ENCODE peak calls at places on chromosomes 1 and 21, in five cellular contexts. R, K, A, Q and B are unnamed samples.

GRCh38 chr1:65459397-65459768 is 38.9 kb downstream of the LEPR start:
- DNase-seq in R (no peak), Q (no peak), A (no peak), K (peak; percentile 50), B (peak; percentile 67)

GRCh38 chr1:156912861-156913808 is 7.3 kb upstream of the LRRC71 start:
- DNase-seq in Q (no peak), A (no peak), R (no peak), K (no peak), B (no peak)

GRCh38 chr1:86708923-86709322 is 4.5 kb downstream of the SH3GLB1 start:
- DNase-seq in A (no peak), K (no peak), R (no peak), Q (no peak), B (peak; percentile 25)

GRCh38 chr21:36186506-36187399 is 30.1 kb downstream of the DOP1B start:
- DNase-seq in Q (peak; percentile 58), K (no peak), A (no peak), R (no peak), B (no peak)

GRCh38 chr1:235429143-235429542 is 61.9 kb downstream of the TBCE start:
- DNase-seq in A (no peak), Q (no peak), K (no peak), R (no peak), B (no peak)

GRCh38 chr1:171355727-171356126 is 41.7 kb downstream of the FMO4 start:
- DNase-seq in A (peak; percentile 56), R (no peak), Q (no peak), K (no peak), B (peak; percentile 17)

GRCh38 chr21:39319814-39320332 is 6.4 kb upstream of the BRWD1 start:
- DNase-seq in Q (no peak), R (no peak), K (no peak), A (no peak), B (peak; percentile 30)

GRCh38 chr1:185291647-185292046 is 25.4 kb downstream of the IVNS1ABP start:
- DNase-seq in Q (no peak), K (no peak), A (no peak), R (no peak), B (no peak)

GRCh38 chr1:41351262-41352151 is 9.7 kb upstream of the FOXO6 start:
- DNase-seq in A (no peak), R (no peak), Q (no peak), K (no peak), B (no peak)

GRCh38 chr1:8965121-8965820 is 19.6 kb downstream of the CA6 start:
- DNase-seq in A (no peak), K (no peak), R (no peak), Q (no peak), B (peak; percentile 24)

GRCh38 chr1:225747566-225747965 is 30.1 kb upstream of the SRP9 start:
- DNase-seq in R (no peak), Q (no peak), A (no peak), K (no peak), B (no peak)

GRCh38 chr1:230240446-230241076 is 173.5 kb downstream of the GALNT2 start:
- DNase-seq in R (no peak), Q (no peak), K (peak; percentile 8), A (no peak), B (no peak)

GRCh38 chr1:94202241-94202640 is 35.1 kb downstream of the ARHGAP29 start:
- DNase-seq in K (no peak), R (no peak), A (no peak), Q (no peak), B (no peak)

GRCh38 chr1:61486783-61487505 is 238.0 kb downstream of the TM2D1 start:
- DNase-seq in A (no peak), R (no peak), K (no peak), Q (no peak), B (no peak)

GRCh38 chr1:10374442-10374860 is 24.4 kb upstream of the PGD start:
- DNase-seq in R (peak; percentile 50), Q (no peak), K (no peak), A (no peak), B (peak; percentile 18)

GRCh38 chr21:27761623-27762022 is 794.7 kb upstream of the ADAMTS5 start:
- DNase-seq in K (no peak), A (no peak), R (no peak), Q (no peak), B (no peak)

GRCh38 chr21:28072601-28073000 is 920.1 kb downstream of the LTN1 start:
- DNase-seq in R (no peak), Q (no peak), A (no peak), K (no peak), B (no peak)

GRCh38 chr21:25375675-25376074 is 231.6 kb downstream of the MRPL39 start:
- DNase-seq in A (no peak), Q (no peak), K (peak; percentile 10), R (no peak), B (peak; percentile 73)

GRCh38 chr1:33472349-33472980 is at the start of gene ZSCAN20:
- DNase-seq in R (peak; percentile 94), Q (peak; percentile 98), A (peak; percentile 92), K (peak; percentile 99), B (peak; percentile 99)

GRCh38 chr21:45824546-45825208 is 156.9 kb upstream of the COL6A1 start:
- DNase-seq in Q (no peak), K (no peak), R (no peak), A (no peak), B (no peak)

GRCh38 chr1:94279048-94279447 is 41.7 kb upstream of the ARHGAP29 start:
- DNase-seq in Q (no peak), R (no peak), K (no peak), A (no peak), B (no peak)

GRCh38 chr1:44072204-44072603 is 40.9 kb upstream of the SLC6A9 start:
- DNase-seq in R (no peak), K (no peak), A (peak; percentile 85), Q (no peak), B (peak; percentile 92)

GRCh38 chr1:10617931-10618885 is 143.5 kb downstream of the PEX14 start:
- DNase-seq in Q (no peak), K (no peak), A (no peak), R (no peak), B (no peak)

DNA sequence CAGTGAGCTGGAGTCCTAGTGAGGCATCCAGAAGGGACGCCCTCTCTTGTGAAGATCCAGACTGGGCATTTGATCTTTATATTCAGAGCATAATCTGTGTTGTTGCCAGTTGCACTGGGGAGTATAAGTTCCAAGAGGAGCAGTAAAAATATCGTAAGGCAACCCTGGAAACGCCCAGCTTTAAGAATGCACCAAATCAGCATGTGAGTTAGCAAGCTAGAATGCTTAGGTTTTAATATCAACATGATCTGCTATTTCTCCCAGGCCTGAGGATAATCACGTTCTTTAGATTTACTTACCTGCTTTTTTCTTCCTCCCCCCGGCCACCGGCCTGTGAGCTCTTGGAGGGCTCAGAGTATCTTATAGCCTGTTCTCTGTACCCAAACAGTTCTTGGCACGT is 48.3 kb upstream of the HOOK1 start:
- DNase-seq in A (no peak), K (no peak), R (no peak), Q (no peak), B (no peak)
- H3K4me3 ChIP-seq in A (no peak overlapping the region), K (no peak overlapping the region), R (no peak overlapping the region), Q (no peak overlapping the region), B (no peak overlapping the region)

GRCh38 chr1:49251385-49251784 is 474.7 kb upstream of the BEND5 start:
- DNase-seq in A (no peak), R (no peak), K (no peak), Q (no peak), B (no peak)
- TF ChIP-seq CTCF in A (no peak), R (no peak), K (no peak), Q (no peak), B (no peak)

GRCh38 chr1:228150021-228150457 is 309 bp downstream of the GJC2 start:
- DNase-seq in R (no peak), K (no peak), Q (no peak), A (no peak), B (no peak)
- H3K4me3 ChIP-seq in R (no peak overlapping the region), K (no peak overlapping the region), Q (peak overlapping the region; percentile 59), A (no peak overlapping the region), B (no peak overlapping the region)

DNA sequence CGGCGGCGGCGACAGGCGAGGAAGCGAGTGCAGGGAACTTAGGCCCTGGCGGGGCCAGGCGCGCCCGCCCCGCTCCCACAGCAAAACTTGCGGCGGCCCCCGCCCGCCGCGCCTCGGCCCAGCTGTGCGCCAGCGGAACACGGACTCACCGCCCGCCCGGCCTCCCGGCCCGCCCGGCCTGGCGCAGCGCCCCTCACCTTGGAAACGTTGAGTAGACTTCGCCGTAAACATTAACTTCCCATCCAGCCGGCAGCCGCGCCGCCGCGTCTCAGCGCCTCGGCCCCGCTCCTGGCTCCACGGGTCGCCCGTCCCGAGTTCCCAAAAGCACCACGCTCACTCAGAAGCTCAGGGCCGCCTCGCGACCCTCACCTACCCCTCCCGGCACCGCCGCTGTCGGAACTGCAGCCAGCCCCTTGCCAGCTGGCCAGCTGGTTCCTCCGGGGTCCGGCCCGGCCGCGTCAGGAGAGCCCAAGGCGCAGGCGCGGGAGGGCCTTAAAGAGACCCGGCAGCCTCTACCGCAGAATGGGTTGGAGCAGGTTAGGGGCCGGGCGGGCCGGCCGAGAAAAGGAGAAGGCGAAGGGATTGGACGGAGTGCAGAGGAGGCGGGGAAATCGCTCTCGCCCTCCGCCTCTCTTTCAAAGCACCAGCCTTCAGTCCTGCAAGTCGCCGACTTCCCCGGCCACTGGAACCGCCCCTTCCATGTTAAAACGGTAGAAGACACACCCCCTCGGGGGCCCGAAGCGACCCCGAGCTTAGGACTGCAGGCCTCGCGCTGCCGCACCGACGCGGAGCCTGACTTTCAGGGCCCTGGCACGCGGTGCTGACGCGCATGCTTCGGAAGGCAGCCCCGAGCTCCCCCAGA is at the start of gene EVI5:
- DNase-seq in R (peak; percentile 85), K (peak; percentile 99), Q (peak; percentile 95), A (peak; percentile 88), B (peak; percentile 99)
- TF ChIP-seq CTCF in R (peak; percentile 10), K (no peak), Q (no peak), A (no peak), B (peak; percentile 33)

GRCh38 chr1:45908613-45909140 is 105.3 kb downstream of the MAST2 start:
- DNase-seq in A (no peak), Q (no peak), K (no peak), R (no peak), B (no peak)

GRCh38 chr1:45911634-45912033 is 108.2 kb downstream of the MAST2 start:
- DNase-seq in K (no peak), R (no peak), Q (no peak), A (no peak), B (no peak)

GRCh38 chr1:45914836-45915235 is 111.4 kb downstream of the MAST2 start:
- DNase-seq in Q (no peak), R (no peak), A (no peak), K (no peak), B (no peak)

GRCh38 chr1:45913183-45913924 is 109.9 kb downstream of the MAST2 start:
- DNase-seq in R (no peak), A (peak; percentile 56), K (no peak), Q (peak; percentile 50), B (peak; percentile 96)

DNA sequence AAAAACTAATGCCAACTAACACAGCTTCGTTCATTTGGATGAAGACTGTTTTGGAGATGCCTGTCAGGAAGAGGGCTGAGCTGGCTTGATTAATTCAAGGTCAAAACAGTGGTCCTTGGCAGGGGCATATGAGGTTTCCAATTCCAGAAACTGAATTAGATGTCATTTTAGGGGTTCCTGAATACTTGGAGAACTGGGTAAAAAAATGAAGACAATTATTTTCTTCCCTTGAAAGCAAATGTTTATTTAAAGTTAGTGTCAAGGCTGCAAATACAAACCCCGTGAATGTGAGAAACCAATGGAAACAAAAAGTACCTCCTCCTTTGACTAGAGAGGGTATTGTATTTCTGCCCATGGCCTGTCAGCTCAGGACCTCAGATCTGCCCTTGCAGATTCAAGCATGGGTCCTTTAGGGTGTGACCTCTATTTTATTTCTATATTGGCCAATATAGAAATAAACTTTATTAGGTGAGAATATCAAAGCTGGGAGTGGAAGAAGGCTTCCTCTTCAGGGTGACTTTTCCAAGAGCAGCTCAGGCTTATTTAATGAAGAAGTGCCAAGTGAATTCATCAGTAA is 110.6 kb downstream of the MAST2 start:
- DNase-seq in R (no peak), A (no peak), K (no peak), Q (no peak), B (peak; percentile 11)
- H3K4me3 ChIP-seq in R (no peak overlapping the region), A (no peak overlapping the region), K (no peak overlapping the region), Q (peak overlapping the region; percentile 58), B (no peak overlapping the region)

GRCh38 chr1:199305053-199305452 is 666.2 kb downstream of the PTPRC start:
- DNase-seq in A (no peak), Q (no peak), K (no peak), R (no peak), B (no peak)
- TF ChIP-seq CTCF in A (no peak), Q (no peak), K (no peak), R (no peak), B (no peak)